ENCODE peak calls at places on chromosomes 11 and 22, in five cellular contexts. F is HL-60, M is GM12878, O is SK-N-SH, I is H1. E is an unnamed sample.

GRCh38 chr11:133172349-133172748 is 360.0 kb downstream of the OPCML start:
- DNase-seq in F (no peak), M (no peak), O (no peak), I (no peak), E (no peak)

GRCh38 chr22:44584256-44584902 is 86.3 kb upstream of the RTL6 start:
- DNase-seq in F (no peak), M (no peak), O (no peak), I (no peak), E (no peak)

GRCh38 chr11:65710424-65710823 is 1.6 kb upstream of the KAT5 start:
- DNase-seq in F (no peak), M (no peak), O (no peak), I (no peak), E (no peak)

GRCh38 chr11:133903056-133903455 is 53.7 kb downstream of the IGSF9B start:
- DNase-seq in F (no peak), M (no peak), O (no peak), I (no peak), E (no peak)

GRCh38 chr11:67592880-67593624 is 9.4 kb downstream of the GSTP1 start:
- DNase-seq in F (no peak), M (no peak), O (no peak), I (peak), E (no peak)

GRCh38 chr22:49331223-49331815 is 496.4 kb downstream of the BRD1 start:
- DNase-seq in F (no peak), M (no peak), O (no peak), I (peak), E (no peak)

GRCh38 chr11:69044111-69045013 is 4.4 kb upstream of the TPCN2 start:
- DNase-seq in F (no peak), M (no peak), O (peak), I (peak), E (no peak)

GRCh38 chr11:36155301-36155700 is 133.9 kb downstream of the COMMD9 start:
- DNase-seq in F (no peak), M (no peak), O (no peak), I (no peak), E (no peak)

GRCh38 chr22:30481711-30482110 is 9.9 kb upstream of the SEC14L3 start:
- DNase-seq in F (no peak), M (no peak), O (no peak), I (no peak), E (no peak)

GRCh38 chr11:108122166-108122628 is 830 bp downstream of the ACAT1 start:
- DNase-seq in F (no peak), M (no peak), O (peak), I (no peak), E (peak)

GRCh38 chr11:6638437-6638836 is 17.2 kb downstream of the DCHS1 start:
- DNase-seq in F (no peak), M (no peak), O (no peak), I (no peak), E (no peak)

GRCh38 chr11:109138200-109138599 is 283.8 kb upstream of the C11orf87 start:
- DNase-seq in F (no peak), M (no peak), O (no peak), I (no peak), E (no peak)

GRCh38 chr11:35787626-35788025 is 125.1 kb downstream of the TRIM44 start:
- DNase-seq in F (no peak), M (no peak), O (no peak), I (no peak), E (no peak)

GRCh38 chr22:36838119-36839030 is 21.5 kb upstream of the PVALB start:
- DNase-seq in F (no peak), M (no peak), O (no peak), I (no peak), E (no peak)

GRCh38 chr11:17767914-17768313 is 33.3 kb downstream of the KCNC1 start:
- DNase-seq in F (no peak), M (no peak), O (no peak), I (no peak), E (no peak)

GRCh38 chr11:69377029-69377952 is 83.3 kb downstream of the MYEOV start:
- DNase-seq in F (no peak), M (no peak), O (no peak), I (no peak), E (no peak)

GRCh38 chr11:118629761-118630661 is 22.6 kb downstream of the PHLDB1 start:
- DNase-seq in F (no peak), M (no peak), O (no peak), I (no peak), E (no peak)

GRCh38 chr11:131195801-131196517 is 174.5 kb upstream of the NTM start:
- DNase-seq in F (no peak), M (no peak), O (peak), I (no peak), E (no peak)

GRCh38 chr11:6545917-6546605 is 49.0 kb downstream of the DNHD1 start:
- DNase-seq in F (no peak), M (no peak), O (no peak), I (no peak), E (no peak)

GRCh38 chr22:47307326-47307725 is 544.9 kb downstream of the TBC1D22A start:
- DNase-seq in F (no peak), M (no peak), O (no peak), I (no peak), E (peak)

GRCh38 chr11:46285594-46286033 is 8.2 kb downstream of the CREB3L1 start:
- DNase-seq in F (no peak), M (no peak), O (no peak), I (no peak), E (no peak)

GRCh38 chr11:36056160-36056751 is 112.4 kb downstream of the LDLRAD3 start:
- DNase-seq in F (peak), M (no peak), O (peak), I (peak), E (peak)

GRCh38 chr22:38871360-38872171 is 450 bp downstream of the CBX6 start:
- DNase-seq in F (peak), M (no peak), O (no peak), I (peak), E (peak)

GRCh38 chr11:111557425-111558111 is 17.0 kb downstream of the LAYN start:
- DNase-seq in F (no peak), M (no peak), O (no peak), I (no peak), E (no peak)

GRCh38 chr11:46422588-46422987 is 31.0 kb upstream of the CHRM4 start:
- DNase-seq in F (no peak), M (no peak), O (no peak), I (no peak), E (no peak)

GRCh38 chr22:28547132-28547842 is 132.4 kb downstream of the TTC28 start:
- DNase-seq in F (no peak), M (no peak), O (no peak), I (no peak), E (no peak)

GRCh38 chr22:38569972-38570840 is at the start of gene DMC1:
- DNase-seq in F (peak), M (peak), O (peak), I (peak), E (peak)

GRCh38 chr11:131465746-131466145 is 95.3 kb downstream of the NTM start:
- DNase-seq in F (no peak), M (no peak), O (peak), I (peak), E (peak)

GRCh38 chr22:32674925-32675825 is 126.3 kb upstream of the TIMP3 start:
- DNase-seq in F (no peak), M (no peak), O (no peak), I (no peak), E (no peak)

GRCh38 chr11:35672608-35673007 is 10.0 kb downstream of the TRIM44 start:
- DNase-seq in F (no peak), M (no peak), O (no peak), I (no peak), E (no peak)

GRCh38 chr22:23826510-23827350 is 12.1 kb downstream of the DERL3 start:
- DNase-seq in F (no peak), M (no peak), O (peak), I (no peak), E (no peak)

GRCh38 chr11:746289-747175 is 732 bp upstream of the TALDO1 start:
- DNase-seq in F (no peak), M (no peak), O (no peak), I (no peak), E (peak)

GRCh38 chr22:27474711-27475547 is 326.6 kb downstream of the MN1 start:
- DNase-seq in F (no peak), M (no peak), O (no peak), I (peak), E (no peak)

GRCh38 chr11:92642146-92642919 is 327.1 kb upstream of the MTNR1B start:
- DNase-seq in F (no peak), M (no peak), O (no peak), I (no peak), E (no peak)

GRCh38 chr11:73295259-73295995 is 12.6 kb upstream of the ARHGEF17 start:
- DNase-seq in F (peak), M (peak), O (peak), I (peak), E (peak)

GRCh38 chr11:91433284-91434010 is 791.2 kb upstream of the FAT3 start:
- DNase-seq in F (no peak), M (no peak), O (no peak), I (no peak), E (no peak)

GRCh38 chr22:35601743-35602633 is 15.1 kb downstream of the MB start:
- DNase-seq in F (peak), M (no peak), O (no peak), I (no peak), E (no peak)

GRCh38 chr11:128948583-128948982 is 5.9 kb upstream of the TP53AIP1 start:
- DNase-seq in F (no peak), M (no peak), O (no peak), I (no peak), E (no peak)
- TF ChIP-seq GABPA in F (no peak), M (no peak), O (no peak), I (no peak), E (no peak)

DNA sequence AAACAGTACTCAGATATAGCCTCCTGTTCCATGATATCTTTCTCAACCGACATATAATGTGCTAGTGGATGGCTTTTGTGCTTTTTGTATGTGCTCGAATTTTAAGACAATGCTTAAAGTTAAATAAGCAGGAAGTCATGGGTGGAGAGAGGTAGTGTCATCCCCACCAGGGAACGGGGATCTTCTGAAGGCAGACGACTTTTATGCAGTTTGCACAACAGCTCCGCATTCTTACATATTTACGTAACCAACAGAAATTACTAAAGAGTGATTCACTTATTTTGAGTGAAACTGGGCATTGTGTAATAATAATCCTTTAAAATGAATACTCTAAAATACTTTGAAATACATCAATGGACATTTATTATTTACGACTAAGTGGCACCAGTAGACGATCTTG is 305.1 kb downstream of the CNTN5 start:
- DNase-seq in F (peak), M (no peak), O (no peak), I (no peak), E (no peak)
- TF ChIP-seq GABPA in F (no peak), M (no peak), O (no peak), I (no peak), E (no peak)

DNA sequence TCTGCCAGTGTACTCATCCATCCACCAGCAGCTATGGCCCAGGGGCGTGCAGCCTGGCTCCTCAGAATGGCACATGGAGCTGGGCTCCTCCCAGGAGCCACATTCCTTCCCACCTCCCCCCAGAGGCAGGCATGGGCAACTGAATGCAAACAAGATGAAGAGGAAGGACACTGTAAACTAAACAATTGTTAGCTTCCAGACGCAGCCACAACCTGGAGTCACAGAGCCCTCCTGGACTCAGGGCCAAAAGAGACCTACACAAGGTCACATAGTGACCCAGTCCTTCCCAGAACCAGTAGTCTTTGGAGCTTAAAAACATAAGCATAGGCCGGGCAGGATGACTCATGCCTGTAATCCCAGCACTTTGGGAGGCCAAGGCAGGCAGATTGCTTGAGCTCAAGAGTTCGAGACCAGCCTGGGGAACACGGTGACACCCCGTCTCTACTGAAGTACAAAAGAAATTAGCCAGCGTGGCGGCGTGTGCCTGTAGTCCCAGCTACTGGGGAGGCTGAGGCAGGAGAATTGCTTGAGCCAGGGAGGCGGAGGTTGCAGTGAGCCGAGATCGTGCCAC is 30.7 kb upstream of the CLDN5 start:
- DNase-seq in F (no peak), M (no peak), O (peak), I (peak), E (peak)
- TF ChIP-seq GABPA in F (no peak), M (no peak), O (no peak), I (no peak), E (no peak)

GRCh38 chr22:18104566-18104965 is 6.0 kb upstream of the TUBA8 start:
- DNase-seq in F (no peak), M (no peak), O (no peak), I (no peak), E (no peak)
- TF ChIP-seq GABPA in F (no peak), M (no peak), O (no peak), I (no peak), E (no peak)

GRCh38 chr11:120335596-120335927 is 651 bp upstream of the ARHGEF12 start:
- DNase-seq in F (no peak), M (no peak), O (no peak), I (no peak), E (no peak)
- TF ChIP-seq GABPA in F (no peak), M (no peak), O (no peak), I (no peak), E (no peak)

DNA sequence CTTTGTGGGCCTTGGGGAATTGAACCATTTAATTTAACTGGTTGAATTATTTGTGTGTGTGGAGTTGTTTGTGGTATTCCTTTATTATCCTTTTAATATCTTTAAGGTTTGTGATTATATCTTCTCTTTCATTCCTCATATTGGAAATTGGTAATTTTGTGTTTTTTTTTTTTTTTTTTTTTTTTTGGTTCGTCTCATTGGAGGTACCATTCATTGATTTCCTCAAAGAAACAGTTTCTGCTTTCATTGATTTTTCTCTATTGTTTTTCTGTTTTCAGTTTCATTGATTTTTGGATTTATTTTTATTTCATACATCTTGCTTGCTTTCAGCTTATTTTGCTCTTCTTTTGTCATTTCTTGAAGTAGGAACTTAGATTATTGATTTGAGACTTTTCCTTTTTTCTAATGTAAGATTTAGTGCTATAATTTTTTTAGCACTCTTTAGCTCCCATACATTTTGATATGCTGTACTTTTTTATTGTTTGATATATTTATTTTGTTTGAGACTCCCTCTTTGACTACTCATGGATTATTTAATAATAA is 31.0 kb upstream of the MAPK1 start:
- DNase-seq in F (no peak), M (no peak), O (no peak), I (no peak), E (no peak)
- TF ChIP-seq GABPA in F (no peak), M (no peak), O (no peak), I (no peak), E (no peak)

GRCh38 chr22:42078469-42079318 is 806 bp upstream of the SMDT1 start:
- DNase-seq in F (no peak), M (no peak), O (no peak), I (no peak), E (no peak)
- TF ChIP-seq GABPA in F (no peak), M (no peak), O (no peak), I (no peak), E (no peak)

GRCh38 chr11:123111465-123111864 is 49.5 kb upstream of the HSPA8 start:
- DNase-seq in F (peak), M (no peak), O (peak), I (no peak), E (peak)
- TF ChIP-seq GABPA in F (no peak), M (no peak), O (no peak), I (no peak), E (no peak)

GRCh38 chr11:112784323-112785073 is 176.7 kb upstream of the NCAM1 start:
- DNase-seq in F (no peak), M (no peak), O (peak), I (no peak), E (peak)

GRCh38 chr11:112786196-112786595 is 175.0 kb upstream of the NCAM1 start:
- DNase-seq in F (no peak), M (no peak), O (no peak), I (no peak), E (no peak)

GRCh38 chr11:112785104-112785503 is 176.1 kb upstream of the NCAM1 start:
- DNase-seq in F (no peak), M (no peak), O (no peak), I (no peak), E (no peak)

GRCh38 chr11:112785717-112786116 is 175.5 kb upstream of the NCAM1 start:
- DNase-seq in F (no peak), M (no peak), O (no peak), I (no peak), E (no peak)

GRCh38 chr11:112783945-112784322 is 177.3 kb upstream of the NCAM1 start:
- DNase-seq in F (no peak), M (no peak), O (no peak), I (no peak), E (no peak)
- TF ChIP-seq GABPA in F (no peak), M (no peak), O (no peak), I (no peak), E (no peak)

E was measured in K562.